ENCODE peak calls at places on chromosomes 5 and 9, in five cellular contexts. J, V, K, L and Y are unnamed samples. For H3K4me1, the result is how much of the 10 kb centered on the place peaks cover.

GRCh38 chr9:131335356-131335755 is 45.8 kb downstream of the PLPP7 start:
- DNase-seq in V (no peak), K (no peak), L (no peak), J (no peak), Y (no peak)

GRCh38 chr5:122846051-122846567 is 696 bp downstream of the SNX24 start:
- DNase-seq in K (no peak), V (peak), L (peak), J (no peak), Y (no peak)

GRCh38 chr9:89213481-89213880 is 34.9 kb upstream of the SHC3 start:
- DNase-seq in K (no peak), V (no peak), J (no peak), L (no peak), Y (no peak)

GRCh38 chr9:84403288-84403687 is 62.7 kb upstream of the SLC28A3 start:
- DNase-seq in L (no peak), V (no peak), K (no peak), J (no peak), Y (no peak)

GRCh38 chr5:149240354-149240998 is 31.2 kb upstream of the AFAP1L1 start:
- DNase-seq in L (no peak), K (no peak), V (no peak), J (no peak), Y (no peak)

GRCh38 chr9:121718063-121718462 is 66.6 kb downstream of the DAB2IP start:
- DNase-seq in L (no peak), J (no peak), K (no peak), V (no peak), Y (no peak)

GRCh38 chr5:97141539-97141938 is 872 bp downstream of the LIX1 start:
- DNase-seq in L (no peak), K (no peak), J (no peak), V (no peak), Y (no peak)

GRCh38 chr5:96692436-96692835 is 30.3 kb downstream of the CAST start:
- DNase-seq in J (no peak), L (no peak), K (no peak), V (no peak), Y (no peak)

GRCh38 chr9:117411547-117411946 is 3.3 kb downstream of the ASTN2 start:
- DNase-seq in V (peak), L (peak), J (no peak), K (no peak), Y (peak)

GRCh38 chr5:60295423-60295822 is 401.9 kb upstream of the PDE4D start:
- DNase-seq in J (peak), L (peak), V (no peak), K (no peak), Y (no peak)

GRCh38 chr9:38768351-38768761 is 48.4 kb upstream of the FAM240B start:
- DNase-seq in L (no peak), J (no peak), K (no peak), V (no peak), Y (no peak)

GRCh38 chr5:28473531-28474107 is 1435.2 kb upstream of the CDH9 start:
- DNase-seq in J (no peak), V (no peak), K (no peak), L (peak), Y (no peak)

GRCh38 chr5:65801332-65801731 is 79.3 kb downstream of the NLN start:
- DNase-seq in V (no peak), K (no peak), L (no peak), J (no peak), Y (no peak)

GRCh38 chr5:155726267-155726666 is 600.7 kb upstream of the SGCD start:
- DNase-seq in J (no peak), K (no peak), L (no peak), V (no peak), Y (no peak)

GRCh38 chr5:137280656-137281055 is 218.5 kb downstream of the SPOCK1 start:
- DNase-seq in K (peak), V (peak), J (no peak), L (no peak), Y (peak)

GRCh38 chr5:154850255-154851062 is at the start of gene FAXDC2:
- DNase-seq in K (no peak), J (no peak), V (no peak), L (peak), Y (peak)

GRCh38 chr5:179227578-179228311 is 117.5 kb downstream of the ADAMTS2 start:
- DNase-seq in V (no peak), L (no peak), J (no peak), K (no peak), Y (no peak)

GRCh38 chr9:33637881-33638280 is 113.8 kb downstream of the ANKRD18B start:
- DNase-seq in K (no peak), V (no peak), J (no peak), L (no peak), Y (no peak)

GRCh38 chr5:151683936-151684586 is 2.7 kb downstream of the SPARC start:
- DNase-seq in V (no peak), J (no peak), L (no peak), K (no peak), Y (no peak)

GRCh38 chr9:89743576-89744254 is 138.9 kb downstream of the GADD45G start:
- DNase-seq in V (no peak), K (peak), L (no peak), J (peak), Y (no peak)

GRCh38 chr9:23941051-23941450 is 115.0 kb upstream of the ELAVL2 start:
- DNase-seq in L (no peak), J (no peak), K (no peak), V (no peak), Y (no peak)

GRCh38 chr9:82930116-82930515 is 132.8 kb downstream of the RASEF start:
- DNase-seq in V (no peak), J (no peak), K (no peak), L (no peak), Y (no peak)

GRCh38 chr5:54093081-54093492 is 217.3 kb downstream of the ARL15 start:
- DNase-seq in K (peak), L (no peak), J (no peak), V (no peak), Y (no peak)

GRCh38 chr9:16794871-16795639 is 75.4 kb downstream of the BNC2 start:
- DNase-seq in V (no peak), L (no peak), K (no peak), J (no peak), Y (no peak)

GRCh38 chr5:150177721-150178120 is 11.1 kb downstream of the CDX1 start:
- DNase-seq in L (no peak), K (no peak), J (no peak), V (no peak), Y (no peak)

GRCh38 chr9:22469928-22470544 is 23.4 kb downstream of the DMRTA1 start:
- DNase-seq in K (no peak), V (peak), L (peak), J (peak), Y (no peak)

GRCh38 chr9:14344846-14345585 is 31.1 kb upstream of the NFIB start:
- DNase-seq in L (no peak), J (no peak), K (no peak), V (no peak), Y (no peak)

GRCh38 chr9:6757988-6758417 is 230 bp downstream of the KDM4C start:
- DNase-seq in V (no peak), J (no peak), K (no peak), L (no peak), Y (peak)

GRCh38 chr5:139037732-139038131 is 160.4 kb downstream of the SIL1 start:
- DNase-seq in J (no peak), V (no peak), L (no peak), K (no peak), Y (no peak)

GRCh38 chr5:143037071-143037470 is 266.9 kb downstream of the ARHGAP26 start:
- DNase-seq in J (no peak), V (no peak), K (peak), L (no peak), Y (no peak)

GRCh38 chr9:88179080-88179521 is 40.8 kb upstream of the SPATA31C2 start:
- DNase-seq in V (no peak), J (no peak), K (no peak), L (no peak), Y (no peak)

GRCh38 chr5:134145779-134146581 is 30.8 kb downstream of the SKP1 start:
- DNase-seq in V (peak), L (peak), K (peak), J (no peak), Y (peak)

GRCh38 chr9:78030553-78031270 is 899 bp downstream of the GNAQ start:
- DNase-seq in L (no peak), J (no peak), K (no peak), V (no peak), Y (peak)

GRCh38 chr5:100900796-100901731 is 2.0 kb downstream of the ST8SIA4 start:
- DNase-seq in J (peak), K (no peak), V (no peak), L (no peak), Y (peak)

GRCh38 chr9:75131700-75132099 is 43.4 kb downstream of the OSTF1 start:
- DNase-seq in V (no peak), J (no peak), K (no peak), L (no peak), Y (no peak)
- TF ChIP-seq CHD2 in V (no peak), J (no peak), K (no peak), L (no peak), Y (no peak)

GRCh38 chr5:55502759-55503158 is 32.0 kb downstream of the PLPP1 start:
- DNase-seq in V (no peak), J (no peak), K (no peak), L (no peak), Y (no peak)

GRCh38 chr5:55497712-55498111 is 37.1 kb downstream of the PLPP1 start:
- DNase-seq in L (no peak), V (no peak), K (no peak), J (no peak), Y (no peak)

GRCh38 chr5:55495216-55495615 is 39.5 kb downstream of the PLPP1 start:
- DNase-seq in V (no peak), K (no peak), L (no peak), J (no peak), Y (no peak)

GRCh38 chr5:55498466-55498865 is 36.3 kb downstream of the PLPP1 start:
- DNase-seq in V (no peak), K (no peak), L (no peak), J (no peak), Y (no peak)
- H3K4me1 ChIP-seq in V (under half), K (under half), L (under half), J (under half), Y (under half)

GRCh38 chr9:133400292-133400691 is 17.5 kb downstream of the REXO4 start:
- DNase-seq in K (no peak), J (no peak), V (no peak), L (no peak), Y (no peak)
- TF ChIP-seq POLR2A in K (no peak), J (peak), V (no peak), L (no peak), Y (no peak)

GRCh38 chr5:170315154-170315553 is 17.6 kb upstream of the LCP2 start:
- DNase-seq in V (no peak), K (no peak), L (no peak), J (no peak), Y (no peak)
- TF ChIP-seq CHD2 in V (no peak), K (no peak), L (no peak), J (no peak), Y (no peak)

GRCh38 chr9:92969516-92970466 is 22.5 kb downstream of the FGD3 start:
- DNase-seq in L (no peak), K (no peak), V (no peak), J (no peak), Y (no peak)
- H3K4me1 ChIP-seq in L (under half), K (under half), V (under half), J (under half), Y (under half)

DNA sequence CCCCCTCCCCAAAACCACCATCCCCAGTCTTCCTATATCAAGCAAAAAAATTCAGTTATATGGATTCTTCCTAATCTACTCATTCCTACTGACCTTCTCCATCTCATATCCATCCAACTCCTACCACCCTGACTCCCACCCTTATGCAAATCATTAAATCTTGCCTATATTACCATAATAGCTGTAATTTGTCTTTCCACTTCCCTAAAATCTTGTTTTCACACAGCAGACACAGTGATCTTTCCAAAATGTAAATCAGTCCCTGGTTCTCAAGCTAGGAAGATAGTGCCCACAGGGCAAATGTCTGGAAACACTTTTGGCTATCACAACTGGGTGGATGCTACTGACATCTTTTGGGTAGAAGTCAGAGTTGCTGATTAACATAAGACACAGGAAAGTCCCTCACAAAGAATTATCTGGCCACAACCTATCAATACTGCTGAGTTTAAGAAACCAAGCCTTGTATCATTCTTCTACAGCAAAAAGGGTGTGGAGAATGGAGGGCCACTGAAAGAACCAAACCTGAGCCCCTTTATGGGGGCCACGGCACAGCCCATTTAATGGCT is 1.4 kb downstream of the SRA1 start:
- DNase-seq in L (no peak), J (no peak), K (no peak), V (no peak), Y (no peak)
- TF ChIP-seq POLR2A in L (no peak), J (no peak), K (no peak), V (no peak), Y (peak)

GRCh38 chr5:35009657-35010056 is 38.1 kb downstream of the AGXT2 start:
- DNase-seq in J (no peak), V (no peak), L (no peak), K (no peak), Y (no peak)
- TF ChIP-seq CHD2 in J (no peak), V (no peak), L (no peak), K (no peak), Y (no peak)

DNA sequence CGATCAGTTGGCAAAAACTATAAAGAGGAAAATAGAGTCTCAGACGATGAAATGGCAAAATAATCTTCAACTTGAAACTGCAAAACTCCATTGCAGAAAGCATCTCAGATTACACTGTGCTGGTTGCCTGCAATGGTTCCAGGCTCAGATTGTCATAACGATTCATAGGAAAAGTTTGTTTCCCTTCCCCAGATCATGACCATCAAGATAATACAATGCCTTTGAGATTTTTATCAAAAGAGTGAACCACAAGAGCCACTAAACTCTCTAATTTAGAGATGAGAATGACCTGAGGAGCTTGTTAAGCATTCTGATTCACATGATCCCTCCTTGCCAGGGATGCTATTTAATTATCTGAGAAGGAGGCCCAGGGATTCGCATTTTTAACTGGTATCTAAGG is 52.6 kb upstream of the ITGA1 start:
- DNase-seq in V (no peak), K (no peak), L (no peak), J (no peak), Y (no peak)
- H3K4me1 ChIP-seq in V (under half), K (under half), L (under half), J (under half), Y (under half)